ENCODE peak calls at places on chromosomes 11 and 22, in six cellular contexts. Q is hippocampal formation; Y is SW480; M is iPS DF 6.9; I is activated CD4-positive, alpha-beta T cell treated with anti-CD3 and anti-CD28 coated beads for 4 hours; W is HEK293T. V is an unnamed sample.
A peak's percentile ranks its signal among the peaks of the same experiment; 100 is the strongest.

GRCh38 chr22:49203863-49204598 is 623.6 kb downstream of the BRD1 start:
- DNase-seq in Q (no peak), Y (no peak), M (no peak), I (no peak), W (no peak), V (no peak)

GRCh38 chr22:27173530-27173929 is 516.1 kb downstream of the MIAT start:
- DNase-seq in Q (no peak), Y (no peak), M (no peak), I (no peak), W (no peak), V (no peak)

GRCh38 chr11:12677131-12677530 is 2.9 kb downstream of the TEAD1 start:
- DNase-seq in Q (peak; percentile 20), Y (no peak), M (no peak), I (no peak), W (no peak), V (no peak)

GRCh38 chr11:87219266-87219665 is 181.5 kb downstream of the TMEM135 start:
- DNase-seq in Q (no peak), Y (no peak), M (no peak), I (no peak), W (no peak), V (no peak)

GRCh38 chr11:127345819-127346459 is 345.4 kb upstream of the KIRREL3 start:
- DNase-seq in Q (peak; percentile 47), Y (peak; percentile 24), M (no peak), I (no peak), W (peak; percentile 32), V (no peak)

GRCh38 chr11:116644948-116645305 is 127.9 kb downstream of the BUD13 start:
- DNase-seq in Q (no peak), Y (no peak), M (peak; percentile 13), I (no peak), W (no peak), V (no peak)

GRCh38 chr11:117856892-117857291 is 19.6 kb downstream of the FXYD6 start:
- DNase-seq in Q (no peak), Y (no peak), M (no peak), I (no peak), W (no peak), V (no peak)

GRCh38 chr11:114317738-114318137 is 21.5 kb downstream of the NNMT start:
- DNase-seq in Q (no peak), Y (peak; percentile 11), M (peak; percentile 61), I (no peak), W (peak; percentile 27), V (peak; percentile 31)

GRCh38 chr22:37931893-37932389 is 21.5 kb downstream of the C22orf23 start:
- DNase-seq in Q (no peak), Y (no peak), M (no peak), I (no peak), W (no peak), V (no peak)

GRCh38 chr11:59427068-59427382 is 812 bp upstream of the OR5A2 start:
- DNase-seq in Q (no peak), Y (no peak), M (no peak), I (no peak), W (no peak), V (no peak)

GRCh38 chr11:103441021-103441420 is 331.8 kb downstream of the DYNC2H1 start:
- DNase-seq in Q (no peak), Y (no peak), M (no peak), I (no peak), W (no peak), V (no peak)

GRCh38 chr11:16382638-16383380 is 26.5 kb upstream of the SOX6 start:
- DNase-seq in Q (no peak), Y (no peak), M (no peak), I (no peak), W (no peak), V (no peak)

GRCh38 chr22:43777204-43777671 is 34.9 kb downstream of the EFCAB6 start:
- DNase-seq in Q (no peak), Y (no peak), M (no peak), I (no peak), W (no peak), V (no peak)

GRCh38 chr11:122069946-122070345 is 46.1 kb downstream of the BLID start:
- DNase-seq in Q (peak; percentile 72), Y (peak; percentile 16), M (no peak), I (no peak), W (no peak), V (no peak)

GRCh38 chr11:99371257-99371656 is 350.5 kb downstream of the CNTN5 start:
- DNase-seq in Q (no peak), Y (no peak), M (no peak), I (no peak), W (no peak), V (no peak)

GRCh38 chr11:75858042-75858441 is 43.0 kb downstream of the UVRAG start:
- DNase-seq in Q (no peak), Y (no peak), M (no peak), I (no peak), W (no peak), V (no peak)

GRCh38 chr11:116454020-116454645 is 318.7 kb downstream of the BUD13 start:
- DNase-seq in Q (no peak), Y (peak; percentile 63), M (no peak), I (no peak), W (peak; percentile 69), V (no peak)

GRCh38 chr22:37735054-37735453 is 38.2 kb downstream of the TRIOBP start:
- DNase-seq in Q (peak; percentile 23), Y (peak; percentile 64), M (no peak), I (no peak), W (peak; percentile 48), V (no peak)

GRCh38 chr11:121479355-121479754 is 26.6 kb upstream of the SORL1-AS1 start:
- DNase-seq in Q (no peak), Y (no peak), M (peak; percentile 73), I (no peak), W (peak; percentile 25), V (no peak)

GRCh38 chr11:14386895-14387480 is 28.0 kb upstream of the RRAS2 start:
- DNase-seq in Q (peak; percentile 92), Y (no peak), M (peak; percentile 58), I (no peak), W (no peak), V (no peak)

GRCh38 chr11:32436751-32437405 is 1.5 kb upstream of the WT1 start:
- DNase-seq in Q (no peak), Y (no peak), M (no peak), I (no peak), W (no peak), V (no peak)

GRCh38 chr11:9803685-9804413 is 140.0 kb downstream of the SWAP70 start:
- DNase-seq in Q (no peak), Y (no peak), M (no peak), I (no peak), W (no peak), V (no peak)

GRCh38 chr11:16126361-16126760 is 230.0 kb downstream of the SOX6 start:
- DNase-seq in Q (no peak), Y (peak; percentile 52), M (no peak), I (no peak), W (peak; percentile 25), V (no peak)

GRCh38 chr11:127106938-127107337 is 106.4 kb upstream of the KIRREL3 start:
- DNase-seq in Q (no peak), Y (no peak), M (no peak), I (no peak), W (no peak), V (no peak)

GRCh38 chr11:124115782-124116616 is 749 bp downstream of the VWA5A start:
- DNase-seq in Q (no peak), Y (no peak), M (peak; percentile 47), I (peak; percentile 2), W (no peak), V (no peak)

V was measured in GF-D8.